ENCODE peak calls at places on chromosomes 6 and 20, in seven cellular contexts. Z is spleen, F is GM23338, Q is mammary epithelial cell, T is H9, W is kidney, G is transverse colon. A is an unnamed sample. For H3K4me1, the result is how much of the 10 kb centered on the place peaks cover.

GRCh38 chr6:39330057-39330456 is 7.6 kb upstream of the KCNK16 start:
- DNase-seq in Z (no peak), F (no peak), Q (no peak), T (no peak), W (no peak), G (no peak), A (no peak)

GRCh38 chr20:59829415-59830106 is 103.9 kb downstream of the SYCP2 start:
- DNase-seq in Z (peak), F (no peak), Q (no peak), T (peak), W (peak), G (no peak), A (no peak)

GRCh38 chr6:125550892-125551291 is 198.5 kb upstream of the HEY2 start:
- DNase-seq in Z (no peak), F (no peak), Q (no peak), T (no peak), W (no peak), G (no peak), A (no peak)

GRCh38 chr6:152634773-152635172 is 2.4 kb downstream of the SYNE1 start:
- DNase-seq in Z (peak), F (no peak), Q (no peak), T (no peak), W (no peak), G (no peak), A (no peak)

GRCh38 chr6:113690255-113690956 is 166.7 kb upstream of the MARCKS start:
- DNase-seq in Z (no peak), F (no peak), Q (peak), T (no peak), W (no peak), G (no peak), A (no peak)

GRCh38 chr6:7615611-7616383 is 25.8 kb downstream of the SNRNP48 start:
- DNase-seq in Z (no peak), F (peak), Q (peak), T (peak), W (no peak), G (peak), A (peak)

GRCh38 chr6:160131636-160132296 is 10.2 kb downstream of the SLC22A1 start:
- DNase-seq in Z (no peak), F (no peak), Q (no peak), T (no peak), W (no peak), G (no peak), A (no peak)

GRCh38 chr6:337782-338464 is 45.6 kb downstream of the DUSP22 start:
- DNase-seq in Z (peak), F (no peak), Q (no peak), T (no peak), W (no peak), G (no peak), A (no peak)

GRCh38 chr6:132569170-132569569 is 952 bp upstream of the TAAR6 start:
- DNase-seq in Z (no peak), F (peak), Q (no peak), T (no peak), W (no peak), G (no peak), A (no peak)

GRCh38 chr6:116359835-116360234 is 10.9 kb upstream of the DSE start:
- DNase-seq in Z (no peak), F (no peak), Q (no peak), T (no peak), W (no peak), G (no peak), A (no peak)

GRCh38 chr6:158795516-158795915 is 23.7 kb downstream of the EZR start:
- DNase-seq in Z (no peak), F (no peak), Q (no peak), T (no peak), W (no peak), G (peak), A (peak)

GRCh38 chr6:105428342-105428957 is 25.6 kb upstream of the PREP start:
- DNase-seq in Z (no peak), F (no peak), Q (peak), T (no peak), W (no peak), G (no peak), A (no peak)

GRCh38 chr6:157059781-157060180 is 263.5 kb downstream of the TMEM242 start:
- DNase-seq in Z (no peak), F (no peak), Q (no peak), T (no peak), W (no peak), G (no peak), A (peak)

GRCh38 chr20:40868568-40869223 is 159.9 kb upstream of the TOP1 start:
- DNase-seq in Z (no peak), F (no peak), Q (no peak), T (no peak), W (no peak), G (no peak), A (no peak)

GRCh38 chr20:16574656-16575355 is 1.6 kb upstream of the KIF16B start:
- DNase-seq in Z (peak), F (peak), Q (peak), T (peak), W (peak), G (peak), A (peak)

GRCh38 chr6:11497881-11498280 is 39.7 kb upstream of the TMEM170B start:
- DNase-seq in Z (no peak), F (no peak), Q (peak), T (no peak), W (no peak), G (peak), A (peak)

GRCh38 chr20:47305667-47306066 is 50.8 kb downstream of the ZMYND8 start:
- DNase-seq in Z (no peak), F (no peak), Q (no peak), T (no peak), W (no peak), G (no peak), A (no peak)

GRCh38 chr20:29298759-29299613 is 1958.5 kb upstream of the DEFB115 start:
- DNase-seq in Z (no peak), F (no peak), Q (no peak), T (no peak), W (no peak), G (no peak), A (no peak)

GRCh38 chr6:21022343-21023107 is 488.3 kb downstream of the CDKAL1 start:
- DNase-seq in Z (no peak), F (peak), Q (peak), T (peak), W (peak), G (no peak), A (peak)

GRCh38 chr6:64932486-64932885 is 774.5 kb downstream of the EYS start:
- DNase-seq in Z (no peak), F (no peak), Q (no peak), T (no peak), W (no peak), G (no peak), A (no peak)

GRCh38 chr6:154590770-154591169 is 80.3 kb upstream of the CNKSR3 start:
- DNase-seq in Z (no peak), F (no peak), Q (no peak), T (no peak), W (no peak), G (peak), A (peak)

GRCh38 chr6:144993870-144994269 is 708.7 kb downstream of the UTRN start:
- DNase-seq in Z (no peak), F (no peak), Q (no peak), T (no peak), W (no peak), G (no peak), A (no peak)

GRCh38 chr6:45480697-45481415 is 103.1 kb upstream of the SUPT3H start:
- DNase-seq in Z (no peak), F (no peak), Q (no peak), T (no peak), W (no peak), G (no peak), A (no peak)

GRCh38 chr6:135251964-135252429 is 70.9 kb downstream of the MYB start:
- DNase-seq in Z (no peak), F (no peak), Q (no peak), T (no peak), W (no peak), G (peak), A (peak)

GRCh38 chr20:47600967-47601547 is 99.4 kb downstream of the NCOA3 start:
- DNase-seq in Z (no peak), F (no peak), Q (no peak), T (no peak), W (no peak), G (no peak), A (no peak)

GRCh38 chr20:57629976-57630525 is 9.8 kb upstream of the ZBP1 start:
- DNase-seq in Z (peak), F (no peak), Q (no peak), T (no peak), W (peak), G (no peak), A (no peak)

GRCh38 chr6:142482973-142483372 is 181.2 kb downstream of the ADGRG6 start:
- DNase-seq in Z (no peak), F (no peak), Q (no peak), T (no peak), W (no peak), G (no peak), A (no peak)

GRCh38 chr6:116387374-116387773 is 16.6 kb downstream of the DSE start:
- DNase-seq in Z (no peak), F (no peak), Q (peak), T (no peak), W (no peak), G (no peak), A (no peak)

GRCh38 chr6:2158596-2159271 is 86.7 kb downstream of the GMDS start:
- DNase-seq in Z (no peak), F (peak), Q (no peak), T (peak), W (no peak), G (no peak), A (no peak)

GRCh38 chr6:136491674-136492235 is 58.5 kb downstream of the MAP7 start:
- DNase-seq in Z (no peak), F (no peak), Q (no peak), T (no peak), W (no peak), G (no peak), A (no peak)

GRCh38 chr6:98921038-98921437 is 26.7 kb downstream of the FBXL4 start:
- DNase-seq in Z (no peak), F (no peak), Q (no peak), T (no peak), W (no peak), G (no peak), A (no peak)

GRCh38 chr6:296151-297122 is 4.2 kb downstream of the DUSP22 start:
- DNase-seq in Z (peak), F (no peak), Q (no peak), T (no peak), W (no peak), G (peak), A (no peak)

GRCh38 chr6:131831392-131831791 is 23.6 kb downstream of the ENPP1 start:
- DNase-seq in Z (no peak), F (no peak), Q (no peak), T (no peak), W (no peak), G (no peak), A (no peak)

GRCh38 chr20:41316009-41316408 is 1.5 kb downstream of the ZHX3 start:
- DNase-seq in Z (no peak), F (no peak), Q (no peak), T (no peak), W (no peak), G (no peak), A (no peak)

GRCh38 chr6:42889815-42890214 is 10.4 kb downstream of the RPL7L1 start:
- DNase-seq in Z (no peak), F (peak), Q (no peak), T (no peak), W (no peak), G (no peak), A (no peak)
- H3K27ac ChIP-seq in Z (peak), F (peak), Q (peak), T (peak), W (no peak), G (peak), A (no peak)

GRCh38 chr20:44405246-44405645 is 49.7 kb downstream of the HNF4A start:
- DNase-seq in Z (no peak), F (no peak), Q (no peak), T (no peak), W (no peak), G (no peak), A (no peak)

GRCh38 chr20:44405785-44406571 is 50.5 kb downstream of the HNF4A start:
- DNase-seq in Z (no peak), F (no peak), Q (no peak), T (no peak), W (no peak), G (no peak), A (no peak)

GRCh38 chr20:44402391-44403193 is 47.1 kb downstream of the HNF4A start:
- DNase-seq in Z (no peak), F (no peak), Q (no peak), T (no peak), W (no peak), G (peak), A (peak)

GRCh38 chr20:44403194-44404112 is 48.0 kb downstream of the HNF4A start:
- DNase-seq in Z (no peak), F (no peak), Q (no peak), T (no peak), W (no peak), G (peak), A (no peak)

DNA sequence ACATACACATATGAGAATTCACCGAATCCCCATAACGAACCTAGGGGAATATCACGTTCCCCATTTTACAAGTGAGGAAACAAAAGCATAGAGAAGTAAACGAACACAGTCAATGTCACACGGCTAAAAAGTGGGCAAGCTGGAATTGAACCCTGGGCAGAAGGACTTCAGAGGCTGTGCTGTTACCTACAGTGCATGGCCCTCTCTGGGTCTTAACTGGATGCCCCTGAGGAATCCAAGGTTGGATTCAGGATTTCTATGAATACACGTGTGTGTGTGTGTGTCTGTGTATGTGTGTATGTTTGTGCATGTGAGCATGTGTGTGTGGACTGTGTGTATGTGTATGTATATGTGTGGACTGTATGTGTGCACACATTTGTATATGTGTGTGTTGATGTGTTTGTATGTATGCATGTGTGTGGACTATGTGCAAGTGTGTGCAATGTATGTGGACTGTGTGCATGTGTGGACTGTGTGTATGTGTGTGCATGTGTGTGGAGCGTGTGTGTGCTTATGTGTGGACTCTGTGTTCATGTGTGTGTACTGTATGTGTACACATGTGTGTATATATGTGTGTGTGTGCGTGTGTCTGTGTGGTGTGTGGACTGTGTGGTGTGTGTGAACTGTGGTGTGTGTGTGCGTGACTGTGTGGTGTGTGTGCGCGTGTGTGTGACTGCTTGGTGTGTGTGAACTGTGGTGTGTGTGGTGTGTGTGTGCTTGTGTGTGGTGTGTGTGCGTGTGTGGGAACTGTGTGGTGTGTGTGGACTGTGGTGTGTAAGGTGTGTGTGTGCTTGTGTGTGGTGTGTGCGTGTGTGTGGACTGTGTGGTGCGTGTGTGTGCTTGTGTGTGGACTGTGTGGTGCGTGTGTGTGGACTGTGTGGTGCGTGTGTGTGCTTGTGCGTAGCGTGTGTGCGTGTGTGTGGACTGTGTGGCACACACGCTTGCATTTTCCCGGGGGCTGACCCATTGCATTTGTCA is 49.0 kb downstream of the HNF4A start:
- DNase-seq in Z (no peak), F (no peak), Q (no peak), T (no peak), W (no peak), G (no peak), A (no peak)
- H3K4me1 ChIP-seq in Z (under half), F (under half), Q (under half), T (under half), W (under half), G (under half), A (under half)

GRCh38 chr6:22302828-22303227 is 6.0 kb upstream of the PRL start:
- DNase-seq in Z (no peak), F (no peak), Q (no peak), T (no peak), W (no peak), G (no peak), A (no peak)
- H3K27ac ChIP-seq in Z (no peak), F (no peak), Q (no peak), T (no peak), W (no peak), G (no peak), A (no peak)

DNA sequence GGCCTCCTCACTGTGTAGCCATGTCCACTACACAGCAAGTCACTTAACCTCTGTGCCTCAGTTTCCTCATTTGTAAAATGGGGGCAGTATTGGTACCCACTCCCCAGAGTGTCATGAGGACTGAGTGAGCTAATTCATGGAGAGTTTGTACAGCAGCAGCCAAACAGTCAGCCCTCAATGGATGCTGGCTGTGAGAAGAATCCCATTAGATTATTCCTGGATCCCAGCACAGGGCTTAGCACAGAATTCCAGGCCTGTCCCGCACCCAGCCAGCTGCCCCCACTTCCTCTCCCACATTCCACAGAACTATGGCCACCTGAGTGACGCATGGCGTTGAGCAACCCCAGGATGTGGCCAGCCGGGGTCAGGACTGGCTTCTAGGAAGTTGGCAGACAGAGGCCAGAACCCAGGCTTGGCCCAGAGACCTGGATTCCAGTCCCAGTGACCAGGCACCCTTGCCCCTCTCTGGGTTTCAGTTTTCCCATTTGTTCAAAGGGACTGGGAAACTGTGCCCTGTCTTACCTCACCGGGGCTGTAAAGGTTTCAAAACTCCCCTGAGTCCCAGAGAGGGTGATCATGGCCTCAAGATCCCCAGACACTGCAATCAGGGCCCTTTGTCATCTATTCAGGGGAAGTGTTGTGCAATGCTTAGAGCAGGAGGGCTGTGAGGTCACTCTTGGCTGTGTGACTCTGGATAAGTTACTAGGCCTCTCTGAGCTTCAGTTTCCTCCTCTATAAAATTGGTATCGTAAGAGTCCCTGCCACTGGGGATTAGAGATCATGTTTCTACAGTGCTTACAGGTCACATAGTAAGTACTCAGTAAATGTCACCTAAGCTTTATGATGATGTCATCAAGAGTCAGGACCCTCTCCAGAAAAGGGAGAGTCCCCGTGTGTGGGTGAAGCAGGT is 3.0 kb upstream of the TGM2 start:
- DNase-seq in Z (peak), F (peak), Q (peak), T (peak), W (peak), G (peak), A (no peak)
- H3K4me1 ChIP-seq in Z (under half), F (under half), Q (half or more), T (under half), W (under half), G (under half), A (under half)

DNA sequence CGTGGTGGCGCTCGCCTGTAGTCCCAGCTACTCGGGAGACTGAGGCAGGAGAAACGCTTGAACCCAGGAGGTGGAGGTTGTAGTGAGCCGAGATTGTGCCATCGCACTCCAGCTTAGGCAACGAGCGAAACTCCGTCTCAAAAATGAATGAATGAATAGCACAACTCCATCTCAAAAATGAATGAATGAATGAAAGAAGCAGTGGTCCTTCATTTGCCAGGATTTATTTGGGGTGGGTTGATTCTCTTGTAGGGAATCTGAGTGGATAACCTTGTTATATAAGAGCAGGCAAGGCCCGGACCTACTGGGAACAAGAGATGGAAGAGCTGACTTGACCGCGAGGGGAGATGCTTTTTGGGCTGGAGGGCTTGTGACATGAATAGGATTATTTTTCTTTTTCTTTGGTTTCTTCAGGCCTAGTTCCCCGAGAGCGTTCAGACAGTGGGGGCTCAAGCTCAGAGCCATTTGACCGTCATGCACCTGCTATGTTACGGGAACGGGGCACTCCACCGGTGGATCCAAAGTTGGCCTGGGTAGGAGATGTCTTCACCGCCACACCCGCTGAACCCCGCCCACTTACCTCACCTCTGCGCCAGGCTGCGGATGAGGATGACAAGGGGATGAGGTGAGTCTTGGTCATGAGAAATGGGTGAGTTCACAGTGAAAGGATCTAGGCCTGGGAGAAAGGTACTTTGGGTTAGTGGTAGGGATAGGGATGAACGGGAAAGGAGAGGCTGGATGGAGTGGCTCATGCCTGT is 9.8 kb downstream of the PRRC2A start:
- DNase-seq in Z (no peak), F (no peak), Q (no peak), T (no peak), W (no peak), G (no peak), A (no peak)
- H3K27ac ChIP-seq in Z (no peak), F (no peak), Q (no peak), T (no peak), W (no peak), G (no peak), A (no peak)

DNA sequence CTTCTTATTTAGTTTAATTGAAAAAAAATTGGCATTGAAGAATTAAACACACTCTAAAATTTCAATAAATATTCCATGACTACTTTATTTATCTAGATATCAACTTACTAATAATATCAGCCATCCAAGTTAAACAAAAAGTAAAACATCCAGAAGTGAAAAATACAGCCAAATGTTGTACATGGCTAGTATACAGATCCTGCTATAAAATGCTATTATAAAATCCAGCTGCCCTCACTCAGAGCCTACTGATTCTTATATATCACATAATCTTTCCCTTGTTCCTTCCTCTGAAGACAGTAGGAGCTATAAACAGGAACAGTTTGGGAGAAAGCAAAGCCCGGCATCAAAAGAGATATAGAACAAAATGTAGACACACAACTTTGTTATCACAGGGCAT is 212.9 kb downstream of the PLCB4 start:
- DNase-seq in Z (no peak), F (no peak), Q (no peak), T (no peak), W (no peak), G (no peak), A (no peak)
- H3K4me1 ChIP-seq in Z (under half), F (under half), Q (under half), T (under half), W (under half), G (under half), A (under half)

A was measured in small intestine.